ENCODE peak calls at places on chromosome 21, in five cellular contexts. One of them, this sample, is unnamed.

GRCh38 chr21:46675595-46676280 is 40.3 kb downstream of the PRMT2 start:
- DNase-seq in sigmoid colon: no peak
- DNase-seq in NCI-H1092: no peak
- DNase-seq in choroid plexus epithelial cell: peak; percentile 86
- DNase-seq in C1 segment of cervical spinal cord: no peak
- DNase-seq in this sample: no peak

GRCh38 chr21:40425981-40426380 is 421.0 kb downstream of the DSCAM start:
- DNase-seq in choroid plexus epithelial cell: no peak
- DNase-seq in NCI-H1092: no peak
- DNase-seq in C1 segment of cervical spinal cord: no peak
- DNase-seq in sigmoid colon: no peak
- DNase-seq in this sample: no peak

GRCh38 chr21:42038826-42039425 is 28.8 kb upstream of the ZBTB21 start:
- DNase-seq in sigmoid colon: no peak
- DNase-seq in NCI-H1092: no peak
- DNase-seq in C1 segment of cervical spinal cord: no peak
- DNase-seq in choroid plexus epithelial cell: peak; percentile 61
- DNase-seq in this sample: no peak

GRCh38 chr21:27466175-27466574 is 499.3 kb upstream of the ADAMTS5 start:
- DNase-seq in choroid plexus epithelial cell: peak; percentile 24
- DNase-seq in NCI-H1092: no peak
- DNase-seq in C1 segment of cervical spinal cord: no peak
- DNase-seq in sigmoid colon: no peak
- DNase-seq in this sample: no peak

GRCh38 chr21:16573581-16573980 is 843.8 kb downstream of the USP25 start:
- DNase-seq in sigmoid colon: no peak
- DNase-seq in C1 segment of cervical spinal cord: no peak
- DNase-seq in NCI-H1092: no peak
- DNase-seq in choroid plexus epithelial cell: peak; percentile 41
- DNase-seq in this sample: no peak

GRCh38 chr21:46527801-46528200 is 69.1 kb downstream of the DIP2A start:
- DNase-seq in choroid plexus epithelial cell: no peak
- DNase-seq in sigmoid colon: no peak
- DNase-seq in NCI-H1092: no peak
- DNase-seq in C1 segment of cervical spinal cord: no peak
- DNase-seq in this sample: no peak

GRCh38 chr21:32456497-32456918 is 44.0 kb downstream of the EVA1C start:
- DNase-seq in sigmoid colon: peak; percentile 82
- DNase-seq in C1 segment of cervical spinal cord: no peak
- DNase-seq in NCI-H1092: no peak
- DNase-seq in choroid plexus epithelial cell: peak; percentile 84
- DNase-seq in this sample: no peak

GRCh38 chr21:15124731-15125130 is 59.9 kb upstream of the NRIP1 start:
- DNase-seq in C1 segment of cervical spinal cord: no peak
- DNase-seq in sigmoid colon: no peak
- DNase-seq in choroid plexus epithelial cell: no peak
- DNase-seq in NCI-H1092: no peak
- DNase-seq in this sample: no peak

GRCh38 chr21:31557421-31557955 is 102.0 kb upstream of the SOD1 start:
- DNase-seq in sigmoid colon: no peak
- DNase-seq in NCI-H1092: peak; percentile 41
- DNase-seq in C1 segment of cervical spinal cord: no peak
- DNase-seq in choroid plexus epithelial cell: no peak
- DNase-seq in this sample: peak; percentile 3

GRCh38 chr21:17674106-17674505 is 61.4 kb upstream of the BTG3 start:
- DNase-seq in C1 segment of cervical spinal cord: no peak
- DNase-seq in sigmoid colon: no peak
- DNase-seq in choroid plexus epithelial cell: no peak
- DNase-seq in NCI-H1092: no peak
- DNase-seq in this sample: no peak

GRCh38 chr21:31347435-31348032 is 3.5 kb upstream of the TIAM1 start:
- DNase-seq in C1 segment of cervical spinal cord: no peak
- DNase-seq in sigmoid colon: no peak
- DNase-seq in choroid plexus epithelial cell: peak; percentile 78
- DNase-seq in NCI-H1092: no peak
- DNase-seq in this sample: no peak